ENCODE peak calls at places on chromosomes 1 and 21, in five cellular contexts. U, I, K, Q and B are unnamed samples.

GRCh38 chr1:161228032-161228431 is 2.2 kb downstream of the TOMM40L start:
- DNase-seq in U (no peak), Q (no peak), I (no peak), K (no peak), B (no peak)

GRCh38 chr1:9115656-9116205 is 13.2 kb downstream of the GPR157 start:
- DNase-seq in K (peak), U (peak), Q (no peak), I (peak), B (no peak)

GRCh38 chr21:17467829-17468228 is 45.0 kb upstream of the CXADR start:
- DNase-seq in I (no peak), K (no peak), U (no peak), Q (no peak), B (no peak)

GRCh38 chr1:43225168-43225567 is 44.6 kb upstream of the TMEM125 start:
- DNase-seq in Q (no peak), U (peak), I (no peak), K (no peak), B (no peak)

GRCh38 chr1:42941640-42942330 is 16.9 kb downstream of the SLC2A1 start:
- DNase-seq in K (no peak), U (peak), Q (peak), I (peak), B (peak)

GRCh38 chr21:15300131-15300530 is 235.3 kb upstream of the NRIP1 start:
- DNase-seq in I (no peak), U (no peak), K (no peak), Q (no peak), B (no peak)

GRCh38 chr1:33460947-33461629 is 11.4 kb upstream of the ZSCAN20 start:
- DNase-seq in I (no peak), K (no peak), U (peak), Q (no peak), B (no peak)

GRCh38 chr1:19165501-19165900 is 44.6 kb downstream of the UBR4 start:
- DNase-seq in U (no peak), Q (no peak), I (no peak), K (no peak), B (no peak)

GRCh38 chr1:201344206-201345080 is 33.0 kb downstream of the TNNT2 start:
- DNase-seq in K (no peak), U (no peak), Q (no peak), I (no peak), B (peak)

GRCh38 chr1:3126756-3127718 is 58.0 kb downstream of the PRDM16 start:
- DNase-seq in I (no peak), U (no peak), Q (no peak), K (no peak), B (no peak)

GRCh38 chr1:22643381-22643780 is at the start of gene C1QC:
- DNase-seq in K (no peak), I (no peak), Q (no peak), U (no peak), B (no peak)

GRCh38 chr1:217134857-217135568 is 411.8 kb upstream of the ESRRG start:
- DNase-seq in I (peak), Q (peak), K (no peak), U (no peak), B (no peak)

GRCh38 chr1:25522240-25522639 is 21.2 kb upstream of the LDLRAP1 start:
- DNase-seq in Q (no peak), I (peak), U (no peak), K (no peak), B (peak)

GRCh38 chr1:18972531-18972930 is 16.1 kb upstream of the IFFO2 start:
- DNase-seq in Q (peak), I (peak), U (peak), K (no peak), B (no peak)

GRCh38 chr21:36135391-36136094 is 664 bp downstream of the CBR3 start:
- DNase-seq in Q (peak), K (peak), U (peak), I (peak), B (peak)

GRCh38 chr21:44701541-44701940 is 4.6 kb downstream of the KRTAP10-12 start:
- DNase-seq in Q (no peak), U (no peak), I (no peak), K (no peak), B (no peak)

GRCh38 chr1:42484382-42484781 is 21.3 kb downstream of the CCDC30 start:
- DNase-seq in K (no peak), U (no peak), I (no peak), Q (peak), B (no peak)

DNA sequence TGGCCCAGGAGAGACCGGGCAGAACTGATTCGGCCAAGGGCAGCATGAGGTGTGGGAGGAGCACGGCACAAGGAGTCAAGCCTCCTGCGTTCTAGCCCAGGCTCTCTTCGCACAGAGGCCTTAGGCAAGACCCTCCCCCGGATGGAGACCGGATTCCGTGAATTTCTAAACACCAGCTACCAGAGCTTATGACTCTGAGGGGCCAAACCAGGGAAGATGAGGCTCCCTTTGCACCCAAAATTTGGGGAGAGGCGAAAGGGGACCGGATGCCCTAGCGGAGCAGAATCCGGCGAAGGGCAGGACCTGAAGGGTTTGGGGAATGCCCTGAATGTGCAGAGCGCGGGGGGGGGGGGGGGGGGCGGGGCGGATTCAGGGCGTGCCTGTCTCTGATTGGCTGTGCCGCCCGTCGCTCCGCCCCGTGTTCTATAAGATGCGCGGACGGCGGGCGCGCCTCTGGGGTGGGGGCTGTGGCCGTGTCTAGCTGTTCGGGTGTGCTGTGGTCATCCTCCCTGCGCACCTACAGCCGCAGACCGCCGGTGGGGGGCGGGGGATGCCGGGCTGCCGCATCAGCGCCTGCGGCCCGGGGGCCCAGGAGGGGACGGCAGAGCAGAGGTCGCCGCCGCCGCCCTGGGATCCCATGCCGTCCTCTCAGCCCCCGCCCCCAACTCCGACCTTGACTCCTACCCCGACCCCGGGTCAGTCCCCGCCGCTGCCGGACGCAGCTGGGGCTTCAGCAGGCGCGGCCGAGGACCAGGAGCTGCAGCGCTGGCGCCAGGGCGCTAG is at the start of gene TRNP1:
- DNase-seq in Q (peak), K (peak), U (peak), I (peak), B (peak)
- TF ChIP-seq POLR2A in Q (peak), K (no peak), U (peak), I (peak), B (no peak)

GRCh38 chr1:111490220-111490619 is 13.2 kb downstream of the ADORA3 start:
- DNase-seq in I (no peak), K (no peak), Q (no peak), U (no peak), B (no peak)
- H3K27ac ChIP-seq in I (no peak), K (no peak), Q (no peak), U (no peak), B (peak)

DNA sequence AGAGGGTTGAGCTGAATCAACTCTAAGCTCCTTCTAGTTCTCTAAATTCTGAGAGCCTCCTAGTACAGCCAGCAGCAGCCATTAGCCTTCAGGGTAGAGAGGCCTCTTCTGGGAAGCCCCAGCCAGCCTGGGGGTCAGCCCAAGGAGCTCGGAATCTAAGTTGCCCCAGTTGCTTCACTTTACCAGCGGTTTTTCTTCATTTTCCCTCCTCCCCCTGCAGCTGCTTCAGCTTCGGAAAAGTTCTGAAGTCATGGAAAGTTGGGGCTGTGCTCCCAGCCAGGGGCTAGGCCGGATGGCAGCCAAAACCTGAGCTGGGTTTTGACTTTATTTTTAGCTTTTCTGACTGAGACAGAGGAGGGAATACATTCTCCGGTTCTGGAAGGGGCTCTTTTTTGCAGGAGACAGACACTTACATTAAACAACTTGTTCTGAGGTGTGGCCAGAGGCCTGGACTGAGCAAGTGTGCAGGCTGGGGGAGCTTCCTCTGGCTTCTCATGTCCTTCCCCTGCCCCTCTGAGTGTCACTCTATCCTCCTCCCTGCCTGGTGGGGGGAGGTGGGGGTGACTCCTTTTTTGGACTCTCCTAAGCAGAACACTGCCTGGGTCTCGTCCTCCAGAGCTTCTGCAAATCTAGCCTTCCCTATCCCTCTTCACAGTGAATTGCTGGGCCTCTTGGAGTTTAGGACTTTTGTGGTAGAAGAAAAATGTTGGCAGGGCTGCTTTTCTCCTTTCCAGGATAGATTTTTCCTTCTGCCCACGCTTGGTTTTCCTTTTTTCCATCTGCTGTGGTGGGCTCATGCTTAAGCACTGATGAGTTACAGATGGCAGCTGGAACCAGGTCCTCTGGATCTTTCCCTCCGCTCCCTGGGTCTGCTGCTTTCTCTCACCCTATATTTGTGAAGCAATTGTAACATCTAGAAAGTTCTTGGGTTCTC is 14.5 kb downstream of the LMNA start:
- DNase-seq in I (no peak), K (peak), Q (no peak), U (peak), B (no peak)
- TF ChIP-seq POLR2A in I (no peak), K (no peak), Q (no peak), U (no peak), B (no peak)

GRCh38 chr1:229379901-229380300 is 37.1 kb upstream of the CCSAP start:
- DNase-seq in K (no peak), I (no peak), Q (no peak), U (no peak), B (no peak)

GRCh38 chr1:229381234-229381633 is 38.4 kb upstream of the CCSAP start:
- DNase-seq in U (no peak), K (no peak), I (no peak), Q (no peak), B (no peak)

GRCh38 chr1:229378586-229379442 is 36.0 kb upstream of the CCSAP start:
- DNase-seq in U (no peak), K (no peak), I (no peak), Q (peak), B (no peak)

GRCh38 chr1:229383188-229383587 is 40.3 kb upstream of the CCSAP start:
- DNase-seq in Q (no peak), I (no peak), U (no peak), K (no peak), B (no peak)

GRCh38 chr1:229380514-229381160 is 37.8 kb upstream of the CCSAP start:
- DNase-seq in K (no peak), Q (no peak), I (no peak), U (no peak), B (no peak)
- H3K27ac ChIP-seq in K (no peak), Q (no peak), I (no peak), U (no peak), B (no peak)